ENCODE peak calls at places on chromosomes 4 and X, in six cellular contexts. One of them, this sample, is unnamed.

GRCh38 chr4:186749611-186750281 is 26.1 kb upstream of the FAT1 start:
- DNase-seq in fibroblast of the aortic adventitia: no peak
- DNase-seq in NCI-H1694 treated with DMSO at 0.1 percent for 48 hours: no peak
- DNase-seq in neural progenitor cell: no peak
- DNase-seq in left ventricle myocardium inferior: no peak
- DNase-seq in A549: no peak
- DNase-seq in this sample: no peak

GRCh38 chr4:36651253-36651652 is 369.8 kb downstream of the DTHD1 start:
- DNase-seq in fibroblast of the aortic adventitia: no peak
- DNase-seq in NCI-H1694 treated with DMSO at 0.1 percent for 48 hours: no peak
- DNase-seq in neural progenitor cell: no peak
- DNase-seq in left ventricle myocardium inferior: no peak
- DNase-seq in A549: no peak
- DNase-seq in this sample: no peak

GRCh38 chr4:93825551-93826216 is 2.9 kb upstream of the ATOH1 start:
- DNase-seq in fibroblast of the aortic adventitia: no peak
- DNase-seq in NCI-H1694 treated with DMSO at 0.1 percent for 48 hours: no peak
- DNase-seq in neural progenitor cell: no peak
- DNase-seq in left ventricle myocardium inferior: no peak
- DNase-seq in A549: no peak
- DNase-seq in this sample: no peak

GRCh38 chrX:151899622-151900021 is 13.1 kb upstream of the MAGEA4 start:
- DNase-seq in fibroblast of the aortic adventitia: peak
- DNase-seq in NCI-H1694 treated with DMSO at 0.1 percent for 48 hours: no peak
- DNase-seq in neural progenitor cell: no peak
- DNase-seq in left ventricle myocardium inferior: no peak
- DNase-seq in A549: no peak
- DNase-seq in this sample: no peak

GRCh38 chrX:75746891-75747639 is 38.0 kb downstream of the MAGEE2 start:
- DNase-seq in fibroblast of the aortic adventitia: peak
- DNase-seq in NCI-H1694 treated with DMSO at 0.1 percent for 48 hours: no peak
- DNase-seq in neural progenitor cell: peak
- DNase-seq in left ventricle myocardium inferior: peak
- DNase-seq in A549: peak
- DNase-seq in this sample: no peak

GRCh38 chrX:11647048-11647650 is 18.6 kb downstream of the ARHGAP6 start:
- DNase-seq in fibroblast of the aortic adventitia: no peak
- DNase-seq in NCI-H1694 treated with DMSO at 0.1 percent for 48 hours: no peak
- DNase-seq in neural progenitor cell: no peak
- DNase-seq in left ventricle myocardium inferior: no peak
- DNase-seq in A549: no peak
- DNase-seq in this sample: no peak

GRCh38 chr4:80150387-80151173 is 46.7 kb upstream of the PRDM8 start:
- DNase-seq in fibroblast of the aortic adventitia: no peak
- DNase-seq in NCI-H1694 treated with DMSO at 0.1 percent for 48 hours: no peak
- DNase-seq in neural progenitor cell: no peak
- DNase-seq in left ventricle myocardium inferior: no peak
- DNase-seq in A549: no peak
- DNase-seq in this sample: no peak

GRCh38 chr4:153185453-153185852 is 18.8 kb upstream of the TRIM2 start:
- DNase-seq in fibroblast of the aortic adventitia: no peak
- DNase-seq in NCI-H1694 treated with DMSO at 0.1 percent for 48 hours: no peak
- DNase-seq in neural progenitor cell: no peak
- DNase-seq in left ventricle myocardium inferior: no peak
- DNase-seq in A549: no peak
- DNase-seq in this sample: no peak

GRCh38 chrX:1486749-1487361 is 34.1 kb upstream of the ASMTL start:
- DNase-seq in fibroblast of the aortic adventitia: no peak
- DNase-seq in NCI-H1694 treated with DMSO at 0.1 percent for 48 hours: no peak
- DNase-seq in neural progenitor cell: no peak
- DNase-seq in left ventricle myocardium inferior: peak
- DNase-seq in A549: no peak
- DNase-seq in this sample: no peak

GRCh38 chr4:76301068-76301774 is 5.3 kb upstream of the STBD1 start:
- DNase-seq in fibroblast of the aortic adventitia: peak
- DNase-seq in NCI-H1694 treated with DMSO at 0.1 percent for 48 hours: no peak
- DNase-seq in neural progenitor cell: no peak
- DNase-seq in left ventricle myocardium inferior: no peak
- DNase-seq in A549: peak
- DNase-seq in this sample: no peak

GRCh38 chrX:70089575-70090297 is 27.5 kb downstream of the OTUD6A start:
- DNase-seq in fibroblast of the aortic adventitia: peak
- DNase-seq in NCI-H1694 treated with DMSO at 0.1 percent for 48 hours: no peak
- DNase-seq in neural progenitor cell: no peak
- DNase-seq in left ventricle myocardium inferior: no peak
- DNase-seq in A549: no peak
- DNase-seq in this sample: no peak

GRCh38 chr4:112189754-112190153 is 41.8 kb upstream of the AP1AR start:
- DNase-seq in fibroblast of the aortic adventitia: peak
- DNase-seq in NCI-H1694 treated with DMSO at 0.1 percent for 48 hours: no peak
- DNase-seq in neural progenitor cell: no peak
- DNase-seq in left ventricle myocardium inferior: no peak
- DNase-seq in A549: no peak
- DNase-seq in this sample: no peak

GRCh38 chr4:110636231-110636676 is 13.4 kb upstream of the PITX2 start:
- DNase-seq in fibroblast of the aortic adventitia: no peak
- DNase-seq in NCI-H1694 treated with DMSO at 0.1 percent for 48 hours: no peak
- DNase-seq in neural progenitor cell: peak
- DNase-seq in left ventricle myocardium inferior: no peak
- DNase-seq in A549: peak
- DNase-seq in this sample: no peak

GRCh38 chr4:70632028-70632427 is 3.5 kb downstream of the ENAM start:
- DNase-seq in fibroblast of the aortic adventitia: peak
- DNase-seq in NCI-H1694 treated with DMSO at 0.1 percent for 48 hours: no peak
- DNase-seq in neural progenitor cell: no peak
- DNase-seq in left ventricle myocardium inferior: no peak
- DNase-seq in A549: no peak
- DNase-seq in this sample: no peak

GRCh38 chrX:66024570-66024969 is 15.3 kb downstream of the VSIG4 start:
- DNase-seq in fibroblast of the aortic adventitia: no peak
- DNase-seq in NCI-H1694 treated with DMSO at 0.1 percent for 48 hours: no peak
- DNase-seq in neural progenitor cell: no peak
- DNase-seq in left ventricle myocardium inferior: no peak
- DNase-seq in A549: no peak
- DNase-seq in this sample: no peak

GRCh38 chr4:145231906-145232700 is 51.7 kb upstream of the OTUD4 start:
- DNase-seq in fibroblast of the aortic adventitia: peak
- DNase-seq in NCI-H1694 treated with DMSO at 0.1 percent for 48 hours: no peak
- DNase-seq in neural progenitor cell: no peak
- DNase-seq in left ventricle myocardium inferior: no peak
- DNase-seq in A549: no peak
- DNase-seq in this sample: no peak

GRCh38 chrX:85379174-85379907 is at the start of gene POF1B:
- DNase-seq in fibroblast of the aortic adventitia: no peak
- DNase-seq in NCI-H1694 treated with DMSO at 0.1 percent for 48 hours: no peak
- DNase-seq in neural progenitor cell: no peak
- DNase-seq in left ventricle myocardium inferior: no peak
- DNase-seq in A549: peak
- DNase-seq in this sample: no peak

GRCh38 chrX:154986826-154987575 is 35.5 kb downstream of the F8 start:
- DNase-seq in fibroblast of the aortic adventitia: peak
- DNase-seq in NCI-H1694 treated with DMSO at 0.1 percent for 48 hours: no peak
- DNase-seq in neural progenitor cell: no peak
- DNase-seq in left ventricle myocardium inferior: no peak
- DNase-seq in A549: no peak
- DNase-seq in this sample: no peak

GRCh38 chr4:48228887-48229462 is 40.7 kb downstream of the TEC start:
- DNase-seq in fibroblast of the aortic adventitia: no peak
- DNase-seq in NCI-H1694 treated with DMSO at 0.1 percent for 48 hours: no peak
- DNase-seq in neural progenitor cell: no peak
- DNase-seq in left ventricle myocardium inferior: no peak
- DNase-seq in A549: no peak
- DNase-seq in this sample: no peak

GRCh38 chr4:929096-929765 is 2.9 kb downstream of the GAK start:
- DNase-seq in fibroblast of the aortic adventitia: no peak
- DNase-seq in NCI-H1694 treated with DMSO at 0.1 percent for 48 hours: no peak
- DNase-seq in neural progenitor cell: no peak
- DNase-seq in left ventricle myocardium inferior: no peak
- DNase-seq in A549: no peak
- DNase-seq in this sample: no peak

GRCh38 chr4:167150587-167150986 is 83.7 kb downstream of the SPOCK3 start:
- DNase-seq in fibroblast of the aortic adventitia: no peak
- DNase-seq in NCI-H1694 treated with DMSO at 0.1 percent for 48 hours: no peak
- DNase-seq in neural progenitor cell: no peak
- DNase-seq in left ventricle myocardium inferior: no peak
- DNase-seq in A549: no peak
- DNase-seq in this sample: no peak

GRCh38 chr4:109631709-109632108 is 71.5 kb downstream of the CASP6 start:
- DNase-seq in fibroblast of the aortic adventitia: peak
- DNase-seq in NCI-H1694 treated with DMSO at 0.1 percent for 48 hours: no peak
- DNase-seq in neural progenitor cell: peak
- DNase-seq in left ventricle myocardium inferior: no peak
- DNase-seq in A549: peak
- DNase-seq in this sample: no peak

GRCh38 chrX:123173833-123174232 is 10.2 kb upstream of the GRIA3 start:
- DNase-seq in fibroblast of the aortic adventitia: peak
- DNase-seq in NCI-H1694 treated with DMSO at 0.1 percent for 48 hours: peak
- DNase-seq in neural progenitor cell: peak
- DNase-seq in left ventricle myocardium inferior: no peak
- DNase-seq in A549: no peak
- DNase-seq in this sample: no peak

GRCh38 chr4:164542431-164542830 is 211.5 kb upstream of the SMIM31 start:
- DNase-seq in fibroblast of the aortic adventitia: no peak
- DNase-seq in NCI-H1694 treated with DMSO at 0.1 percent for 48 hours: no peak
- DNase-seq in neural progenitor cell: no peak
- DNase-seq in left ventricle myocardium inferior: no peak
- DNase-seq in A549: no peak
- DNase-seq in this sample: no peak